ENCODE peak calls at places on chromosomes 5 and 9, in four cellular contexts. J is stromal cell of bone marrow; I is adrenal gland; P is effector memory CD4-positive, alpha-beta T cell. D is an unnamed sample.

GRCh38 chr5:137703565-137703964 is 32.3 kb downstream of the KLHL3 start:
- DNase-seq in J (no peak), P (no peak), I (no peak), D (no peak)

GRCh38 chr5:60148356-60148755 is 254.8 kb upstream of the PDE4D start:
- DNase-seq in I (no peak), P (no peak), J (peak; percentile 21), D (no peak)

GRCh38 chr5:88244686-88245085 is 24.0 kb downstream of the TMEM161B start:
- DNase-seq in I (no peak), P (no peak), J (no peak), D (no peak)

GRCh38 chr9:133117271-133118178 is 3.5 kb downstream of the RALGDS start:
- DNase-seq in J (no peak), I (peak; percentile 96), P (no peak), D (no peak)

GRCh38 chr5:32869216-32869615 is 158.1 kb downstream of the NPR3 start:
- DNase-seq in P (no peak), J (peak; percentile 28), I (no peak), D (no peak)

GRCh38 chr5:23820764-23821471 is 313.5 kb downstream of the PRDM9 start:
- DNase-seq in J (peak; percentile 51), P (no peak), I (no peak), D (peak; percentile 3)

GRCh38 chr5:123455640-123456039 is 32.4 kb upstream of the CEP120 start:
- DNase-seq in J (no peak), I (no peak), P (no peak), D (no peak)

GRCh38 chr5:178668579-178668978 is 41.7 kb upstream of the CLK4 start:
- DNase-seq in J (no peak), P (no peak), I (no peak), D (no peak)

GRCh38 chr9:98977246-98977681 is 33.6 kb downstream of the COL15A1 start:
- DNase-seq in I (no peak), J (no peak), P (no peak), D (no peak)

GRCh38 chr9:68416891-68417570 is 60.6 kb downstream of the PGM5 start:
- DNase-seq in P (no peak), I (no peak), J (no peak), D (peak; percentile 19)

GRCh38 chr5:65774346-65774745 is 52.3 kb downstream of the NLN start:
- DNase-seq in J (no peak), P (no peak), I (no peak), D (no peak)